ENCODE peak calls at places on chromosome 16, in eight cellular contexts. One of them, this sample, is unnamed.

GRCh38 chr16:26645629-26646028 is 421.1 kb upstream of the C16orf82 start:
- DNase-seq in KBM-7: peak; percentile 20
- DNase-seq in posterior cingulate gyrus: no peak
- DNase-seq in stimulated activated CD4-positive, alpha-beta T cell treated with anti-CD3 and anti-CD28 coated beads, Interleukin-2, amount 100 ng/mL, for 48 hours: peak; percentile 61
- DNase-seq in NCI-H2171 treated with DMSO at 0.1 percent for 48 hours: no peak
- DNase-seq in upper lobe of right lung: no peak
- DNase-seq in activated CD4-positive, CD25-positive, alpha-beta regulatory T cell: peak; percentile 5
- DNase-seq in NCI-H510A treated with DMSO at 0.1 percent for 48 hours: no peak
- DNase-seq in this sample: peak; percentile 57

GRCh38 chr16:46691720-46692119 is 2.3 kb downstream of the ORC6 start:
- DNase-seq in KBM-7: peak; percentile 61
- DNase-seq in posterior cingulate gyrus: no peak
- DNase-seq in stimulated activated CD4-positive, alpha-beta T cell treated with anti-CD3 and anti-CD28 coated beads, Interleukin-2, amount 100 ng/mL, for 48 hours: no peak
- DNase-seq in NCI-H2171 treated with DMSO at 0.1 percent for 48 hours: no peak
- DNase-seq in upper lobe of right lung: no peak
- DNase-seq in activated CD4-positive, CD25-positive, alpha-beta regulatory T cell: no peak
- DNase-seq in NCI-H510A treated with DMSO at 0.1 percent for 48 hours: no peak
- DNase-seq in this sample: peak; percentile 4

GRCh38 chr16:2429037-2429770 is at the start of gene CCNF:
- DNase-seq in KBM-7: peak; percentile 96
- DNase-seq in posterior cingulate gyrus: peak; percentile 96
- DNase-seq in stimulated activated CD4-positive, alpha-beta T cell treated with anti-CD3 and anti-CD28 coated beads, Interleukin-2, amount 100 ng/mL, for 48 hours: peak; percentile 95
- DNase-seq in NCI-H2171 treated with DMSO at 0.1 percent for 48 hours: peak; percentile 93
- DNase-seq in upper lobe of right lung: peak; percentile 99
- DNase-seq in activated CD4-positive, CD25-positive, alpha-beta regulatory T cell: peak; percentile 95
- DNase-seq in NCI-H510A treated with DMSO at 0.1 percent for 48 hours: peak; percentile 77
- DNase-seq in this sample: peak; percentile 99

GRCh38 chr16:88455610-88456355 is 2.7 kb downstream of the ZFPM1 start:
- DNase-seq in KBM-7: peak; percentile 88
- DNase-seq in posterior cingulate gyrus: no peak
- DNase-seq in stimulated activated CD4-positive, alpha-beta T cell treated with anti-CD3 and anti-CD28 coated beads, Interleukin-2, amount 100 ng/mL, for 48 hours: peak; percentile 68
- DNase-seq in NCI-H2171 treated with DMSO at 0.1 percent for 48 hours: peak; percentile 65
- DNase-seq in upper lobe of right lung: peak; percentile 78
- DNase-seq in activated CD4-positive, CD25-positive, alpha-beta regulatory T cell: peak; percentile 64
- DNase-seq in NCI-H510A treated with DMSO at 0.1 percent for 48 hours: no peak
- DNase-seq in this sample: peak; percentile 70

GRCh38 chr16:4936991-4937781 is at the start of gene PPL:
- DNase-seq in KBM-7: no peak
- DNase-seq in posterior cingulate gyrus: no peak
- DNase-seq in stimulated activated CD4-positive, alpha-beta T cell treated with anti-CD3 and anti-CD28 coated beads, Interleukin-2, amount 100 ng/mL, for 48 hours: no peak
- DNase-seq in NCI-H2171 treated with DMSO at 0.1 percent for 48 hours: no peak
- DNase-seq in upper lobe of right lung: peak; percentile 96
- DNase-seq in activated CD4-positive, CD25-positive, alpha-beta regulatory T cell: no peak
- DNase-seq in NCI-H510A treated with DMSO at 0.1 percent for 48 hours: peak; percentile 70
- DNase-seq in this sample: peak; percentile 98

GRCh38 chr16:9090101-9090959 is 1.1 kb upstream of the HAPSTR1 start:
- DNase-seq in KBM-7: no peak
- DNase-seq in posterior cingulate gyrus: no peak
- DNase-seq in stimulated activated CD4-positive, alpha-beta T cell treated with anti-CD3 and anti-CD28 coated beads, Interleukin-2, amount 100 ng/mL, for 48 hours: peak; percentile 37
- DNase-seq in NCI-H2171 treated with DMSO at 0.1 percent for 48 hours: no peak
- DNase-seq in upper lobe of right lung: peak; percentile 81
- DNase-seq in activated CD4-positive, CD25-positive, alpha-beta regulatory T cell: peak; percentile 24
- DNase-seq in NCI-H510A treated with DMSO at 0.1 percent for 48 hours: no peak
- DNase-seq in this sample: peak; percentile 76

GRCh38 chr16:88810868-88811599 is 694 bp downstream of the APRT start:
- DNase-seq in KBM-7: peak; percentile 74
- DNase-seq in posterior cingulate gyrus: peak; percentile 79
- DNase-seq in stimulated activated CD4-positive, alpha-beta T cell treated with anti-CD3 and anti-CD28 coated beads, Interleukin-2, amount 100 ng/mL, for 48 hours: peak; percentile 57
- DNase-seq in NCI-H2171 treated with DMSO at 0.1 percent for 48 hours: peak; percentile 62
- DNase-seq in upper lobe of right lung: peak; percentile 92
- DNase-seq in activated CD4-positive, CD25-positive, alpha-beta regulatory T cell: peak; percentile 48
- DNase-seq in NCI-H510A treated with DMSO at 0.1 percent for 48 hours: peak; percentile 10
- DNase-seq in this sample: peak; percentile 83

GRCh38 chr16:49474741-49475140 is 101.1 kb downstream of the C16orf78 start:
- DNase-seq in KBM-7: no peak
- DNase-seq in posterior cingulate gyrus: no peak
- DNase-seq in stimulated activated CD4-positive, alpha-beta T cell treated with anti-CD3 and anti-CD28 coated beads, Interleukin-2, amount 100 ng/mL, for 48 hours: no peak
- DNase-seq in NCI-H2171 treated with DMSO at 0.1 percent for 48 hours: peak; percentile 88
- DNase-seq in upper lobe of right lung: peak; percentile 35
- DNase-seq in activated CD4-positive, CD25-positive, alpha-beta regulatory T cell: no peak
- DNase-seq in NCI-H510A treated with DMSO at 0.1 percent for 48 hours: no peak
- DNase-seq in this sample: peak; percentile 75

GRCh38 chr16:73027655-73028220 is 20.2 kb downstream of the ZFHX3 start:
- DNase-seq in KBM-7: no peak
- DNase-seq in posterior cingulate gyrus: no peak
- DNase-seq in stimulated activated CD4-positive, alpha-beta T cell treated with anti-CD3 and anti-CD28 coated beads, Interleukin-2, amount 100 ng/mL, for 48 hours: no peak
- DNase-seq in NCI-H2171 treated with DMSO at 0.1 percent for 48 hours: no peak
- DNase-seq in upper lobe of right lung: no peak
- DNase-seq in activated CD4-positive, CD25-positive, alpha-beta regulatory T cell: no peak
- DNase-seq in NCI-H510A treated with DMSO at 0.1 percent for 48 hours: no peak
- DNase-seq in this sample: no peak

GRCh38 chr16:11667824-11668589 is at the start of gene SNN:
- DNase-seq in KBM-7: peak; percentile 56
- DNase-seq in posterior cingulate gyrus: peak; percentile 79
- DNase-seq in stimulated activated CD4-positive, alpha-beta T cell treated with anti-CD3 and anti-CD28 coated beads, Interleukin-2, amount 100 ng/mL, for 48 hours: peak; percentile 82
- DNase-seq in NCI-H2171 treated with DMSO at 0.1 percent for 48 hours: peak; percentile 77
- DNase-seq in upper lobe of right lung: peak; percentile 95
- DNase-seq in activated CD4-positive, CD25-positive, alpha-beta regulatory T cell: peak; percentile 68
- DNase-seq in NCI-H510A treated with DMSO at 0.1 percent for 48 hours: peak; percentile 17
- DNase-seq in this sample: peak; percentile 97

This sample was measured in NCI-H69.